ENCODE peak calls at places on chromosomes 4 and X, in nine cellular contexts. E is GM23248; A is neuronal stem cell; V is SK-N-SH; G is transverse colon; B is naive thymus-derived CD4-positive, alpha-beta T cell; L is esophagus squamous epithelium; F is cardiac muscle cell; X is CD8-positive, alpha-beta T cell. U is an unnamed sample.

GRCh38 chr4:129926936-129927335 is 831.0 kb downstream of the C4orf33 start:
- DNase-seq in E (no peak), A (no peak), V (no peak), G (no peak), B (no peak), L (no peak), F (no peak), X (no peak), U (no peak)

GRCh38 chr4:168666531-168666930 is 169.7 kb downstream of the PALLD start:
- DNase-seq in E (peak; percentile 34), A (no peak), V (no peak), G (no peak), B (no peak), L (no peak), F (no peak), X (no peak), U (no peak)

GRCh38 chr4:72797486-72797885 is 228.5 kb upstream of the ADAMTS3 start:
- DNase-seq in E (no peak), A (no peak), V (no peak), G (no peak), B (no peak), L (no peak), F (no peak), X (no peak), U (no peak)

GRCh38 chr4:117691572-117692351 is 342.5 kb upstream of the NDST3 start:
- DNase-seq in E (no peak), A (no peak), V (no peak), G (no peak), B (no peak), L (no peak), F (no peak), X (no peak), U (no peak)

GRCh38 chr4:187436251-187436650 is 559.3 kb upstream of the ZFP42 start:
- DNase-seq in E (no peak), A (no peak), V (no peak), G (no peak), B (no peak), L (no peak), F (no peak), X (no peak), U (no peak)

GRCh38 chrX:138946941-138947340 is 235.4 kb upstream of the FGF13 start:
- DNase-seq in E (peak; percentile 40), A (no peak), V (no peak), G (no peak), B (no peak), L (no peak), F (no peak), X (no peak), U (no peak)

GRCh38 chrX:120452131-120452530 is 17.0 kb downstream of the LAMP2 start:
- DNase-seq in E (peak; percentile 59), A (peak; percentile 0), V (peak; percentile 50), G (no peak), B (peak; percentile 8), L (no peak), F (peak; percentile 58), X (no peak), U (no peak)

GRCh38 chrX:70422886-70423336 is at the start of gene GDPD2:
- DNase-seq in E (no peak), A (peak; percentile 73), V (peak; percentile 46), G (peak; percentile 38), B (no peak), L (no peak), F (peak; percentile 52), X (no peak), U (no peak)

GRCh38 chrX:139126493-139126892 is 404.0 kb upstream of the F9 start:
- DNase-seq in E (peak; percentile 37), A (peak; percentile 24), V (peak; percentile 2), G (peak; percentile 18), B (no peak), L (no peak), F (peak; percentile 64), X (no peak), U (no peak)

GRCh38 chr4:41213563-41214157 is 682 bp downstream of the APBB2 start:
- DNase-seq in E (peak; percentile 60), A (no peak), V (no peak), G (peak; percentile 30), B (no peak), L (no peak), F (no peak), X (no peak), U (no peak)

GRCh38 chrX:13463608-13464007 is 105.8 kb upstream of the EGFL6 start:
- DNase-seq in E (peak; percentile 63), A (no peak), V (no peak), G (peak; percentile 49), B (no peak), L (no peak), F (no peak), X (no peak), U (no peak)

GRCh38 chr4:1198070-1198844 is 25.9 kb upstream of the SPON2 start:
- DNase-seq in E (peak; percentile 34), A (no peak), V (peak; percentile 17), G (peak; percentile 29), B (no peak), L (no peak), F (no peak), X (no peak), U (no peak)

GRCh38 chrX:133497356-133497755 is 82.1 kb upstream of the GPC4 start:
- DNase-seq in E (peak; percentile 12), A (no peak), V (no peak), G (no peak), B (no peak), L (no peak), F (no peak), X (no peak), U (no peak)

GRCh38 chr4:159103406-159104131 is 690 bp downstream of the RAPGEF2 start:
- DNase-seq in E (peak; percentile 80), A (peak; percentile 60), V (peak; percentile 82), G (peak; percentile 58), B (peak; percentile 31), L (no peak), F (peak; percentile 78), X (peak; percentile 15), U (no peak)

DNA sequence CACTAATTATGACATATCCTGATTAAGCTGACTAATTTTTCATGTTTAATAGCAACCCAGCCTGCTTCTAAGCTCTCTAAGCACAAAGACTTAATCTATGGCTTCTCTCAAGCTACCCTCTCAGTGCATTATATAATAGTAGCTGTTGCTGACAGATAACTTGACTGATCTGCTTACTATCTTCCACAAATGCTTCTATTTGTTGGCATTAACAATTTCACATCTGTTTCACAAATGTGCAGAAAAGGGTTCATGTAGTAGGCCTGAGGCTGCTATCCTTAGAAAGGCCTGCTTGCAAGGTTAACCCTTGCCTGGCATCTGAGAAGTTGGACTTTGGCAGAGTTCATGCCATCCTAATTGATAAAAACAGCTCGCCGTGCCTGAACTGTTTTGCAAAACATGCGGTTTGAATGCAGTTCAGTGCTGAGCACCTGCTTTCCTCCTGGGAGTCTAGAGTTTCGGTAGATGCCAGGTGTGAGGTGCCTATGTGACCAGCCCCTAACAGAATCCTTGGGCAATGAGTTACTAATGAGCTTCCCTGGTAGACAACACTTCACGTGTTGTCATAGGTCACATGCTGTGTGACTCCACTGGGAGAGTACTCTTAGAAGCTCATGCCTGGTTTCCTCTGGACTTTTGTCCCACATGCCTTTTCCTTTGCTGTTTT is 68.4 kb downstream of the NSG1 start:
- DNase-seq in E (no peak), A (no peak), V (peak; percentile 64), G (peak; percentile 17), B (no peak), L (no peak), F (no peak), X (no peak), U (no peak)
- H3K36me3 ChIP-seq in E (peaks cover 17% of the 10 kb centered on the region), A (peaks cover 13% of the 10 kb centered on the region), V (peaks cover 25% of the 10 kb centered on the region), G (peaks cover 37% of the 10 kb centered on the region), B (peaks cover 63% of the 10 kb centered on the region), L (peaks cover 6% of the 10 kb centered on the region), F (peaks cover 27% of the 10 kb centered on the region), X (peaks cover 26% of the 10 kb centered on the region), U (peaks cover 6% of the 10 kb centered on the region)

DNA sequence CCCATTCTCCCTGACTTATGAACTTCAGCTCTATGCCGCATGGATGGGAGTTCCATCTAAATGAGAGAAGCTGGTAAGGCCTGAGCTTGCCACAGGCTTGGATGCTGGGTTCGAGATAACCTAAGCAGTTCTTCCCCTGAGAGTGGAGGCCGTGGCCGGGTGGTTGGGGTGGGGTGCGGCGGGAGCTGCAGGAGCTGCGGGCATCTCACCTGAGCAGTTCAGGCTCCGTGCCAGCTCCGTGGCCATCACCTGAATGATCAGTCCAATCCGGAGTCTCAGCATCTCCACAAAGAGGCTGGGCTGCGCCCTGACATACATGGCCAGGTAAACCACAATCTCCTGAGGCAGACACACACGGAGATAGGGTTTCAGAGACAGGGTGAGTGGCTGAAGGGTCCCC is 77.6 kb downstream of the PHKA2 start:
- DNase-seq in E (no peak), A (no peak), V (no peak), G (no peak), B (no peak), L (no peak), F (no peak), X (no peak), U (no peak)
- H3K36me3 ChIP-seq in E (no peaks in the 10 kb centered on the region), A (peaks cover 2% of the 10 kb centered on the region), V (no peaks in the 10 kb centered on the region), G (no peaks in the 10 kb centered on the region), B (peaks cover 49% of the 10 kb centered on the region), L (no peaks in the 10 kb centered on the region), F (peaks cover 12% of the 10 kb centered on the region), X (peaks cover 7% of the 10 kb centered on the region), U (no peaks in the 10 kb centered on the region)

GRCh38 chr4:7023901-7024300 is 19.3 kb upstream of the TADA2B start:
- DNase-seq in E (no peak), A (no peak), V (no peak), G (no peak), B (no peak), L (no peak), F (no peak), X (no peak), U (no peak)
- H3K36me3 ChIP-seq in E (no peaks in the 10 kb centered on the region), A (peaks cover 30% of the 10 kb centered on the region), V (peaks cover 9% of the 10 kb centered on the region), G (peaks cover 17% of the 10 kb centered on the region), B (peaks cover 87% of the 10 kb centered on the region), L (peaks cover 33% of the 10 kb centered on the region), F (peaks cover 9% of the 10 kb centered on the region), X (peaks cover 30% of the 10 kb centered on the region), U (no peaks in the 10 kb centered on the region)

GRCh38 chrX:107851215-107851614 is 25.5 kb downstream of the MID2 start:
- DNase-seq in E (no peak), A (no peak), V (no peak), G (no peak), B (no peak), L (no peak), F (no peak), X (no peak), U (no peak)

GRCh38 chrX:107845625-107846024 is 20.0 kb downstream of the MID2 start:
- DNase-seq in E (no peak), A (no peak), V (no peak), G (no peak), B (no peak), L (no peak), F (peak; percentile 25), X (no peak), U (no peak)

DNA sequence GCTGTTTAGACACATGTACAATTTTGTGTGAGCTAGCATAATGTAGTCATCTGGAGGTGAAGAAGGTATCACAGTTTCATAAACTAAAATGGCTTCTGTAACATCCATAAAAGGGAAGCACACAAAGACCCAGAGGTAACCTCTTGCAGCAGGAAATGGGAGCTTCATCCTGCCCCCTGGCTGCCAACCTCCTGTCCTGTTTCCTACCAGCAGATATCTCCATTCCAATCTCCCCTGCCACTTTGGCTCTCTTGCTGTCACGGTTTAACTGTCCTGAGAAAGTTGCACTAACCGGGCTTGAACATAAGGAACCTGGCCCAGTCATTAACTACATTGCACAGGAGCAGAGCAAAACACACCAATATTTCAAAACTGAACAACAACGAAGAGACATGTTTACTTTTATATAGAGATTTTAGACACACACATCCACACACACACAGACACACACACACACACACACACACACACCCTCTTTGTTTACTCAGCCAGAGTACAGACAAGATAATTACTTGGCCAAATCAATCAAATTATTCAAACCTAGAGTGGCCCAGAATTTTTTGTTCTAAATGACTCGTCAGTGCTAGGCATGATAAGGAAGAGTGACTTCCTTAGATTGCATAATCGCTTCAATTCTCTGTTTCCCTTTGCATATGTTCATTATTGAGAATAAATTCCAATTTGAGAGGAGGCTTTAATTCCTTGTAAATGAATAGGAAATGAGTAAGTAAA is 24.2 kb downstream of the MID2 start:
- DNase-seq in E (peak; percentile 31), A (no peak), V (no peak), G (no peak), B (no peak), L (no peak), F (no peak), X (no peak), U (no peak)
- H3K36me3 ChIP-seq in E (no peaks in the 10 kb centered on the region), A (no peaks in the 10 kb centered on the region), V (no peaks in the 10 kb centered on the region), G (no peaks in the 10 kb centered on the region), B (no peaks in the 10 kb centered on the region), L (no peaks in the 10 kb centered on the region), F (no peaks in the 10 kb centered on the region), X (no peaks in the 10 kb centered on the region), U (no peaks in the 10 kb centered on the region)

U was measured in breast epithelium.